ENCODE peak calls at places on chromosomes 11 and 22, in four cellular contexts. N, M, F and G are unnamed samples.

GRCh38 chr22:36737776-36738175 is 34.2 kb upstream of the CACNG2 start:
- DNase-seq in N (no peak), M (no peak), F (no peak), G (no peak)

GRCh38 chr11:44005076-44005800 is 42.5 kb upstream of the ACCSL start:
- DNase-seq in N (no peak), F (no peak), M (no peak), G (no peak)

GRCh38 chr11:46681814-46682213 is 18.6 kb downstream of the ARHGAP1 start:
- DNase-seq in F (no peak), N (no peak), M (no peak), G (no peak)

GRCh38 chr11:32006799-32007388 is 84.0 kb upstream of the RCN1 start:
- DNase-seq in F (peak), N (peak), M (peak), G (peak)

GRCh38 chr11:120208012-120208441 is 2.8 kb upstream of the OAF start:
- DNase-seq in N (no peak), M (peak), F (no peak), G (peak)

GRCh38 chr11:59025097-59025496 is 61.0 kb upstream of the GLYATL1B start:
- DNase-seq in F (peak), N (no peak), M (no peak), G (no peak)

GRCh38 chr11:96001037-96001436 is 77.1 kb upstream of the MTMR2 start:
- DNase-seq in F (no peak), M (no peak), N (no peak), G (peak)

GRCh38 chr11:64655901-64656601 is 65.0 kb downstream of the SLC22A12 start:
- DNase-seq in F (no peak), M (no peak), N (no peak), G (peak)

GRCh38 chr11:2574553-2575535 is 125.0 kb downstream of the KCNQ1OT1 start:
- DNase-seq in F (no peak), M (no peak), N (no peak), G (no peak)

GRCh38 chr11:11243790-11244469 is 109.1 kb downstream of the CSNK2A3 start:
- DNase-seq in N (no peak), F (peak), M (peak), G (peak)

GRCh38 chr11:106625566-106625965 is 392.7 kb downstream of the GUCY1A2 start:
- DNase-seq in M (no peak), N (no peak), F (no peak), G (no peak)

GRCh38 chr11:117316197-117316961 is at the start of gene BACE1:
- DNase-seq in N (peak), M (peak), F (peak), G (peak)

GRCh38 chr11:66112640-66113098 is 42.6 kb downstream of the PACS1 start:
- DNase-seq in M (peak), N (no peak), F (no peak), G (peak)

GRCh38 chr11:64156235-64157011 is 9.5 kb downstream of the MACROD1 start:
- DNase-seq in F (no peak), N (no peak), M (no peak), G (no peak)

GRCh38 chr22:27835446-27835845 is 33.9 kb upstream of the MN1 start:
- DNase-seq in F (no peak), M (peak), N (no peak), G (peak)

GRCh38 chr11:1050581-1051355 is 14.2 kb upstream of the MUC6 start:
- DNase-seq in M (peak), N (peak), F (peak), G (peak)

GRCh38 chr22:23179381-23180294 is 671 bp upstream of the BCR start:
- DNase-seq in M (no peak), F (peak), N (no peak), G (peak)

GRCh38 chr11:29734287-29734686 is 282.5 kb downstream of the KCNA4 start:
- DNase-seq in F (no peak), N (no peak), M (no peak), G (no peak)

GRCh38 chr22:37287550-37287951 is 5.2 kb downstream of the CYTH4 start:
- DNase-seq in M (no peak), F (no peak), N (no peak), G (no peak)

GRCh38 chr11:79182794-79183193 is 258.0 kb downstream of the TENM4 start:
- DNase-seq in N (no peak), M (no peak), F (no peak), G (peak)

GRCh38 chr11:1920128-1920908 is 815 bp downstream of the TNNT3 start:
- DNase-seq in N (no peak), F (no peak), M (no peak), G (no peak)

GRCh38 chr11:104602643-104603042 is 295.6 kb downstream of the CASP12 start:
- DNase-seq in N (no peak), F (no peak), M (no peak), G (peak)

GRCh38 chr11:17479284-17480214 is 2.9 kb upstream of the ABCC8 start:
- DNase-seq in F (peak), M (peak), N (peak), G (peak)

GRCh38 chr22:44595841-44596341 is 97.9 kb upstream of the RTL6 start:
- DNase-seq in M (peak), F (no peak), N (no peak), G (peak)

GRCh38 chr11:86919557-86920210 is 35.5 kb downstream of the FZD4 start:
- DNase-seq in F (peak), M (peak), N (peak), G (peak)

GRCh38 chr11:122872046-122872445 is 10.5 kb upstream of the JHY start:
- DNase-seq in N (no peak), F (no peak), M (no peak), G (no peak)

GRCh38 chr11:11537871-11538270 is 83.9 kb downstream of the GALNT18 start:
- DNase-seq in F (no peak), M (no peak), N (no peak), G (no peak)

GRCh38 chr11:30485222-30485621 is 100.9 kb downstream of the MPPED2 start:
- DNase-seq in F (no peak), M (no peak), N (no peak), G (no peak)

GRCh38 chr11:73001615-73002014 is 140.5 kb downstream of the FCHSD2 start:
- DNase-seq in M (no peak), N (no peak), F (no peak), G (no peak)

GRCh38 chr11:66598993-66599392 is 6.0 kb downstream of the CCS start:
- DNase-seq in N (no peak), F (no peak), M (no peak), G (no peak)

GRCh38 chr11:17593466-17594245 is 46.6 kb downstream of the OTOG start:
- DNase-seq in F (no peak), N (no peak), M (no peak), G (no peak)

GRCh38 chr22:39414377-39414776 is 14.8 kb downstream of the TAB1 start:
- DNase-seq in N (no peak), F (no peak), M (no peak), G (no peak)

GRCh38 chr22:39417641-39418040 is 18.1 kb downstream of the TAB1 start:
- DNase-seq in F (no peak), M (no peak), N (no peak), G (no peak)

GRCh38 chr22:39415506-39415905 is 15.9 kb downstream of the TAB1 start:
- DNase-seq in N (no peak), M (no peak), F (peak), G (no peak)

GRCh38 chr22:39416319-39416718 is 16.7 kb downstream of the TAB1 start:
- DNase-seq in F (peak), N (no peak), M (no peak), G (no peak)

GRCh38 chr22:39414886-39415285 is 15.3 kb downstream of the TAB1 start:
- DNase-seq in M (no peak), F (no peak), N (no peak), G (no peak)
- H3K4me3 ChIP-seq in M (no peak), F (no peak), N (no peak), G (no peak)

DNA sequence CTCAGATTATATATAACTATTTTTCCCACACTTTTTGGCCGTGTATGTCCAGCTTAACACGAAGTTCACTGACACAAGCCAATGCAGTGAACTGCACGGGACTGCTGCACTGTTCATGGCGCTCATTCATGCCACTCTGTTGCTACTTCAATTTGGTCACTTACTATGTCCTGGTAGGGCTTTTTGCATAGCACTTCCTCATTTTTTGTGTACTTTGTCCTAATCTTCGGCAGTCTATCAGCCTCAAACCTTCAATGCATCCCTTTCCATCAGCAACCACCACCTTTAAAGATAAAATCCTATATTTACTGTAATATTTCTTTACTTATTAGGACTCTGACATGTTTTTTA is 18.7 kb upstream of the ARHGAP32 start:
- DNase-seq in M (no peak), F (no peak), N (no peak), G (no peak)
- H3K4me3 ChIP-seq in M (no peak), F (no peak), N (no peak), G (no peak)

DNA sequence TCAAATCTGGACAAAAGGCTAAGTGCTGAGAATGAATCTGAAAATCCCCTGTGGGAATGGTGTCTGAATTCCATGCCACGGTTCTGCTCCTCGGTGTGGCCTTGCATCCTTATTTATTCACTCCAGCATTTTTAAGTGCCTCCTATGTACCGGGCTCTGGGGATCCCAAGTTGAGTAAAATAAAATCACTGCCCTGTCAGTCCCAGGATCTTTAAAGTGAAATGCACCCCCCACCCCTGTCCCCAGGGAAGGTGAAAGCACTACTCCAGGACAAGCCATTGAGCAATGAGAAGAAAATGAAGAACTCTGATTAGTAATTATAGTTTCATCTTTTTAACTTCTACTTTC is 3.3 kb downstream of the LGR4 start:
- DNase-seq in F (no peak), M (no peak), N (no peak), G (no peak)
- H3K4me3 ChIP-seq in F (peak), M (peak), N (no peak), G (no peak)

GRCh38 chr11:85626496-85626895 is 648 bp downstream of the DLG2 start:
- DNase-seq in M (no peak), N (no peak), F (peak), G (no peak)
- H3K4me3 ChIP-seq in M (peak), N (no peak), F (peak), G (no peak)

DNA sequence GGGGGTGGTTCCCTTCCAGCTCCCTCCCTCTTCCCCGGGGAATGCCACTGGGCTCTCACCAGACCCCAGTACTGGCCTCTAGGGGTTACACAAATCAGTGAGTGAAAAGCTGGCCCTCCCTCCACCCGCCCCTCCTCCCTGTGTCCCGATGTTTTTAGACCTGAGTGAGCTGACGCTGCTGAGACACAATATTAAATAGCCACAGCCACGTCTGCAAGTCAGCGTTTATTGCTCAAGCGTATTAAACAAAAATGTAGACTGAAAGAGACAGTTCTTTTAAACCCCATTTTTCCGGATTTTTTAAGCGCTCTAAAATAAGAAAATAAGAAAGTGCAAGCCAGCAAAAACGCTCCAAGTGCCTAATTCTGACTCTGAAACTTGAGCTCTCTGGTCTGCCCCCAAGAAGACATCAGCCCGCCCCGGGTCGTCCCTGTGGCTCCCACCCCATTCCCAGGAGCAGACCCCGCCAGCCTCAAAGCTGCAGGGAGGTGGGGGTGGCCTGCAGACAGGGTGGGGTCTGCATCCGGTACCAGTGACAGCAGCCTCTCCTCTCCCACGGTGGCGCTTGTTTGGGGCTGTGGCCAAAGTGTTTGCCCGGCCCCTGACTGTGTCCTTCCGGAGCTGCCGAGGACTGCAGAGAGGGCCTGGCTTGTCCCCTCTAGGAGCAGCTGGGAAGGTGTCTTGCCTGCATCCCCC is 1.2 kb upstream of the TTLL8 start:
- DNase-seq in F (peak), N (peak), M (peak), G (peak)
- H3K4me3 ChIP-seq in F (no peak), N (peak), M (no peak), G (peak)

GRCh38 chr11:68927280-68928107 is 23.8 kb downstream of the IGHMBP2 start:
- DNase-seq in M (no peak), N (no peak), F (no peak), G (no peak)
- H3K4me3 ChIP-seq in M (no peak), N (no peak), F (no peak), G (no peak)